ENCODE peak calls at places on chromosomes 11 and 22, in nine cellular contexts. P, M, G, E, K, R, I, B and N are unnamed samples.

GRCh38 chr11:46382644-46383403 is 1.4 kb downstream of the MDK start:
- DNase-seq in P (no peak), R (peak; percentile 89), M (no peak), B (peak; percentile 73), K (peak; percentile 60), G (peak; percentile 61), I (no peak), E (peak; percentile 59), N (no peak)

GRCh38 chr22:19800761-19801244 is 40.2 kb downstream of the TBX1 start:
- DNase-seq in M (no peak), I (no peak), B (peak; percentile 60), P (peak; percentile 24), G (no peak), K (peak; percentile 18), R (peak; percentile 63), E (no peak), N (no peak)

GRCh38 chr11:119615003-119615878 is 113.8 kb downstream of the NECTIN1 start:
- DNase-seq in P (peak; percentile 61), E (peak; percentile 68), K (peak; percentile 84), M (no peak), R (no peak), G (no peak), I (no peak), B (peak; percentile 83), N (peak; percentile 90)

GRCh38 chr11:28464252-28464867 is 356.2 kb downstream of the METTL15 start:
- DNase-seq in P (peak; percentile 30), K (peak; percentile 79), E (peak; percentile 85), I (no peak), R (no peak), G (no peak), B (no peak), M (no peak), N (peak; percentile 48)

GRCh38 chr11:2507945-2508749 is 63.3 kb downstream of the KCNQ1 start:
- DNase-seq in M (no peak), P (no peak), R (no peak), E (no peak), I (no peak), B (no peak), G (no peak), K (no peak), N (no peak)

GRCh38 chr11:121024989-121025388 is 1.1 kb downstream of the TBCEL start:
- DNase-seq in P (no peak), I (no peak), B (peak; percentile 83), R (peak; percentile 29), M (no peak), E (peak; percentile 31), K (peak; percentile 53), G (no peak), N (peak; percentile 65)

GRCh38 chr11:45921561-45922424 is 663 bp upstream of the LARGE2 start:
- DNase-seq in K (no peak), G (peak; percentile 89), E (no peak), R (peak; percentile 98), M (peak; percentile 67), B (no peak), P (no peak), I (peak; percentile 65), N (no peak)

GRCh38 chr11:121899534-121899933 is 216.5 kb downstream of the BLID start:
- DNase-seq in I (no peak), G (no peak), P (no peak), R (no peak), M (no peak), K (no peak), E (no peak), B (no peak), N (no peak)

GRCh38 chr22:41991111-41991510 is 7.5 kb upstream of the WBP2NL start:
- DNase-seq in P (no peak), B (no peak), E (no peak), M (peak; percentile 10), G (no peak), R (no peak), K (no peak), I (no peak), N (no peak)

GRCh38 chr11:1074244-1075221 is at the start of gene MUC2:
- DNase-seq in B (no peak), K (no peak), P (no peak), G (peak; percentile 55), M (peak; percentile 48), I (no peak), R (no peak), E (no peak), N (no peak)

GRCh38 chr11:1756024-1756561 is 5.7 kb upstream of the IFITM10 start:
- DNase-seq in P (no peak), E (no peak), G (no peak), R (no peak), K (no peak), I (no peak), M (no peak), B (no peak), N (no peak)

GRCh38 chr11:5282652-5283051 is 12.9 kb upstream of the HBE1 start:
- DNase-seq in G (no peak), M (no peak), E (no peak), K (no peak), P (no peak), R (no peak), I (no peak), B (no peak), N (no peak)

GRCh38 chr22:36934153-36934939 is 20.9 kb downstream of the CSF2RB start:
- DNase-seq in K (no peak), E (no peak), G (no peak), B (no peak), I (no peak), P (no peak), R (no peak), M (no peak), N (peak; percentile 3)
- H3K36me3 ChIP-seq in K (no peaks in the 10 kb centered on the region), E (no peaks in the 10 kb centered on the region), G (no peaks in the 10 kb centered on the region), B (no peaks in the 10 kb centered on the region), I (no peaks in the 10 kb centered on the region), P (no peaks in the 10 kb centered on the region), R (no peaks in the 10 kb centered on the region), M (no peaks in the 10 kb centered on the region), N (no peaks in the 10 kb centered on the region)

GRCh38 chr11:68843703-68844312 is 2.1 kb upstream of the CPT1A start:
- DNase-seq in M (peak; percentile 86), E (peak; percentile 15), G (peak; percentile 95), P (no peak), B (no peak), K (peak; percentile 47), R (peak; percentile 92), I (no peak), N (no peak)

GRCh38 chr11:68842427-68843051 is 823 bp upstream of the CPT1A start:
- DNase-seq in P (no peak), B (no peak), R (no peak), K (no peak), G (no peak), M (no peak), I (no peak), E (no peak), N (no peak)

GRCh38 chr11:68841718-68842426 is at the start of gene CPT1A:
- DNase-seq in E (peak; percentile 68), P (no peak), B (peak; percentile 92), M (peak; percentile 77), K (peak; percentile 75), I (no peak), R (peak; percentile 78), G (peak; percentile 91), N (no peak)

GRCh38 chr11:68844376-68844775 is 2.7 kb upstream of the CPT1A start:
- DNase-seq in R (no peak), P (no peak), E (no peak), M (no peak), B (no peak), K (no peak), G (no peak), I (no peak), N (no peak)

DNA sequence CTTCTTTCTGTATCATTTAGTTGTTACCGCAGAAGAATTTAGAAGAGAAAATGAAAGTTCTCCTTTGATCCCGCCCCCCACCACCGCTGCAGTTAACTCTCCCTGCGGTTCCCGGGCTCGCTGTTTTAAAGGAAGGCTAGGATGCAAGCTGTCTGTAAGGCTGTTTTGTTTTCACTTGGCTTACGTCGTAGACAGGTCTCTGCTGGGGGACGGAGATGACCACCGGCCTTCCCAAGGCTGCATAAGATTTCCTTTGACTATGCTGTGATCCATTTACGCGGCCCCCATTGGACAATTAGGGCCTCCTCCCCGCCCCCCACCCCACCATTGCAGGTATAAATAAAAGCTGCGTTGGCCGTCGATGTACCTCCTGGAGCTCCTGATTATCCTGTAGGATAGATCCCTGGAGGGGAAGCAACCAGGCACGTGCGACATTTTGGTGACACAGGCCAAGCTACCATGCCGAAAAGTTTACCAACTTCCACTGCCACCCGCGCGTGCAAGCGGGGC is 1.4 kb upstream of the CPT1A start:
- DNase-seq in E (peak; percentile 43), B (peak; percentile 62), P (no peak), I (no peak), M (no peak), R (peak; percentile 72), G (no peak), K (peak; percentile 74), N (no peak)
- H3K4me3 ChIP-seq in E (peak overlapping the region; percentile 22), B (peak overlapping the region; percentile 76), P (peak overlapping the region; percentile 31), I (no peak overlapping the region), M (peak overlapping the region; percentile 84), R (peak overlapping the region; percentile 74), G (no peak overlapping the region), K (peak overlapping the region; percentile 42), N (peak overlapping the region; percentile 46)

DNA sequence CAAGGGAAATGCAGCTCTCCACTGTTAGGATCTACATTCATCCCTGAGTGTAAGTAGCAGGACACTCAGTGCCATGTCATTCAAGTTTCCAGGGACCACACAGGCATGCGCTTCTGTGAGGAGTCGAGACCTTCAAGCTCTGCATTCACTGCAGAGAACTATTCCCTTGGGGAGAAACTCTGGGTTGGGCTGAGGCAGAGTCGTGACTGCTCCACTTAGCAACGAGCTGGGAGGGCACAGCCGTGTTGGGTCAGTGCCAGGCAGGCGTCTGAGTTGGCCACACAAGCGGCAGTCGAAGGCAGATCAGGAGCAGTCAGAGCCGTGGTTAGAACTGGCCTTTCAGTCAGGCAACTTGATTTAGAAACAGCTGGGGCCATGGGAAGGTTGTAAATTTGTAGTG is 14.7 kb downstream of the MPEG1 start:
- DNase-seq in I (no peak), P (peak; percentile 55), K (peak; percentile 10), E (peak; percentile 71), G (peak; percentile 80), M (no peak), R (no peak), B (peak; percentile 64), N (peak; percentile 39)
- H3K36me3 ChIP-seq in I (peaks cover 100% of the 10 kb centered on the region), P (no peaks in the 10 kb centered on the region), K (no peaks in the 10 kb centered on the region), E (no peaks in the 10 kb centered on the region), G (no peaks in the 10 kb centered on the region), M (no peaks in the 10 kb centered on the region), R (peaks cover 22% of the 10 kb centered on the region), B (no peaks in the 10 kb centered on the region), N (peaks cover 10% of the 10 kb centered on the region)

DNA sequence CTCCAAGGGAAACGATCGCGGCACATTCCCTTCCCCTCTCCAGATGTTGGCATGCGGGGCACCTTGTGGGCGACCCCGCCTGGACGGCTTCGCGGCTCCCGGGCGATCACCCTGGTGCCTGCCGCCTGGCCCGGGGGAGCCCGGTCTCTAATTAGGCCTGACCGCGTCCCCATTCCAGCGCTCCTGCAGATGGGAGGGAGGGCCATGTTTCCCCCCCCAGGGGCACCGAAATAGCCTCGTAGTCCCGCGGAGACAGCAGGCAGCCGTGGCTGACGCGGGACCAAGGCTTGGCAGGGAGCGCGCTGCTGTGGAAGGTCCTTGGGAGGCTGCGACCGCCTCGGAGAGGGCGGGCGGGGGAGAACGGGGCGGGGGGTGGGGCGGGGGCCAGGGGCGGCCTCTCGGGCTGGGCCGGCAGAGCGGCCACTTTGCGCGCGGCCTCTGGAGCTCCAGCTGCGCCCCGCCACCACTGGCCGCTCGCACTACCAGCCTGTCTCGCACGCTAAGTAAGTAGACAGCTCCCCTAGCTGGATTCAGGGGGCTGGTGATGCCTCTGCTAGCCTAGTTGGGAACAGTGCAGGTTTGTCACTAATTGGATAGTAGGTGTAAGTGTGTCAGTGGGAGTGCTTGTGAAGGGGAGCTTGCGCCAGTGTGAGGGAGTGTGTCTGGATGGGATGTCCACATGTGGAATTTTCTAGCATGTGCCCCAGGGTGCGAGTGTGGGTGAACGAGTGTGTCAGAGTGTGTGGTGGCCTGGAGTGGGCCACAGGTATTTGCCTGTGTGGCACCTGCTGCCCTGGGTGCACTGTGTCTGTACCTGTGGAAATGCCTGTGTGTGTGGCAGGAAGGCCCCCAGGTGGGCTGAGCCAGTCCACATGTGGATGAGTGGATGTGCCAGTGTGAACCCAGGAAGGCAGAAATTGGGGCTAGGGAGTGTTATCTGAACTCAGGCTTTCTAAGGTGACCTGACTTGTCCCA is at the start of gene INSC:
- DNase-seq in M (no peak), I (peak; percentile 29), G (peak; percentile 62), E (peak; percentile 40), P (no peak), K (peak; percentile 68), B (peak; percentile 66), R (peak; percentile 74), N (no peak)
- H3K4me3 ChIP-seq in M (peak within 1 kb of the TSS; percentile 51), I (no peak within 1 kb of the TSS), G (no peak within 1 kb of the TSS), E (no peak within 1 kb of the TSS), P (peak within 1 kb of the TSS; percentile 49), K (peak within 1 kb of the TSS; percentile 55), B (peak within 1 kb of the TSS; percentile 59), R (peak within 1 kb of the TSS; percentile 66), N (peak within 1 kb of the TSS; percentile 11)